ENCODE peak calls at places on chromosomes 7 and 10, in eight cellular contexts. One of them, this sample, is unnamed.

GRCh38 chr10:86291616-86292340 is 74.8 kb downstream of the GRID1 start:
- DNase-seq in stomach: peak; percentile 17
- DNase-seq in upper lobe of left lung: peak; percentile 15
- DNase-seq in NB4: peak; percentile 31
- DNase-seq in transverse colon: no peak
- DNase-seq in H1: no peak
- DNase-seq in Peyer's patch: peak; percentile 28
- DNase-seq in sigmoid colon: peak; percentile 33
- DNase-seq in this sample: no peak

GRCh38 chr10:33258951-33259350 is 75.5 kb downstream of the NRP1 start:
- DNase-seq in stomach: no peak
- DNase-seq in upper lobe of left lung: no peak
- DNase-seq in NB4: no peak
- DNase-seq in transverse colon: no peak
- DNase-seq in H1: no peak
- DNase-seq in Peyer's patch: no peak
- DNase-seq in sigmoid colon: no peak
- DNase-seq in this sample: no peak

GRCh38 chr7:46649896-46650295 is 728.8 kb upstream of the IGFBP3 start:
- DNase-seq in stomach: no peak
- DNase-seq in upper lobe of left lung: no peak
- DNase-seq in NB4: no peak
- DNase-seq in transverse colon: no peak
- DNase-seq in H1: no peak
- DNase-seq in Peyer's patch: no peak
- DNase-seq in sigmoid colon: no peak
- DNase-seq in this sample: no peak

GRCh38 chr7:17207220-17207619 is 91.2 kb upstream of the AHR start:
- DNase-seq in stomach: no peak
- DNase-seq in upper lobe of left lung: no peak
- DNase-seq in NB4: no peak
- DNase-seq in transverse colon: no peak
- DNase-seq in H1: no peak
- DNase-seq in Peyer's patch: no peak
- DNase-seq in sigmoid colon: no peak
- DNase-seq in this sample: peak; percentile 54

GRCh38 chr10:101120884-101121660 is 10.0 kb upstream of the TLX1 start:
- DNase-seq in stomach: peak; percentile 51
- DNase-seq in upper lobe of left lung: no peak
- DNase-seq in NB4: peak; percentile 48
- DNase-seq in transverse colon: peak; percentile 74
- DNase-seq in H1: no peak
- DNase-seq in Peyer's patch: peak; percentile 85
- DNase-seq in sigmoid colon: no peak
- DNase-seq in this sample: no peak

GRCh38 chr7:126715076-126715475 is 537.7 kb downstream of the GRM8 start:
- DNase-seq in stomach: no peak
- DNase-seq in upper lobe of left lung: no peak
- DNase-seq in NB4: no peak
- DNase-seq in transverse colon: no peak
- DNase-seq in H1: no peak
- DNase-seq in Peyer's patch: no peak
- DNase-seq in sigmoid colon: no peak
- DNase-seq in this sample: no peak

GRCh38 chr7:79921976-79922375 is 212.7 kb upstream of the GNAI1 start:
- DNase-seq in stomach: no peak
- DNase-seq in upper lobe of left lung: no peak
- DNase-seq in NB4: no peak
- DNase-seq in transverse colon: no peak
- DNase-seq in H1: no peak
- DNase-seq in Peyer's patch: no peak
- DNase-seq in sigmoid colon: no peak
- DNase-seq in this sample: no peak

GRCh38 chr7:130515315-130516047 is 23.6 kb downstream of the MEST start:
- DNase-seq in stomach: no peak
- DNase-seq in upper lobe of left lung: no peak
- DNase-seq in NB4: no peak
- DNase-seq in transverse colon: no peak
- DNase-seq in H1: no peak
- DNase-seq in Peyer's patch: no peak
- DNase-seq in sigmoid colon: no peak
- DNase-seq in this sample: no peak

GRCh38 chr10:122490268-122490667 is 28.9 kb downstream of the HTRA1 start:
- DNase-seq in stomach: no peak
- DNase-seq in upper lobe of left lung: no peak
- DNase-seq in NB4: no peak
- DNase-seq in transverse colon: no peak
- DNase-seq in H1: no peak
- DNase-seq in Peyer's patch: no peak
- DNase-seq in sigmoid colon: no peak
- DNase-seq in this sample: no peak

GRCh38 chr7:34057956-34058355 is 152.6 kb downstream of the BMPER start:
- DNase-seq in stomach: no peak
- DNase-seq in upper lobe of left lung: no peak
- DNase-seq in NB4: no peak
- DNase-seq in transverse colon: no peak
- DNase-seq in H1: no peak
- DNase-seq in Peyer's patch: no peak
- DNase-seq in sigmoid colon: no peak
- DNase-seq in this sample: no peak

GRCh38 chr10:67697646-67698245 is 1.8 kb upstream of the CTNNA3 start:
- DNase-seq in stomach: no peak
- DNase-seq in upper lobe of left lung: no peak
- DNase-seq in NB4: peak; percentile 54
- DNase-seq in transverse colon: no peak
- DNase-seq in H1: no peak
- DNase-seq in Peyer's patch: no peak
- DNase-seq in sigmoid colon: no peak
- DNase-seq in this sample: peak; percentile 52

GRCh38 chr7:134454277-134454676 is 4.6 kb downstream of the AKR1B1 start:
- DNase-seq in stomach: no peak
- DNase-seq in upper lobe of left lung: no peak
- DNase-seq in NB4: peak; percentile 61
- DNase-seq in transverse colon: no peak
- DNase-seq in H1: no peak
- DNase-seq in Peyer's patch: no peak
- DNase-seq in sigmoid colon: no peak
- DNase-seq in this sample: no peak
- TF ChIP-seq POLR2A in stomach: no peak
- TF ChIP-seq POLR2A in upper lobe of left lung: no peak
- TF ChIP-seq POLR2A in NB4: no peak
- TF ChIP-seq POLR2A in transverse colon: no peak
- TF ChIP-seq POLR2A in H1: no peak
- TF ChIP-seq POLR2A in Peyer's patch: no peak
- TF ChIP-seq POLR2A in sigmoid colon: no peak
- TF ChIP-seq POLR2A in this sample: no peak

GRCh38 chr7:100642534-100642907 is 1.2 kb upstream of the TFR2 start:
- DNase-seq in stomach: peak; percentile 38
- DNase-seq in upper lobe of left lung: no peak
- DNase-seq in NB4: no peak
- DNase-seq in transverse colon: peak; percentile 58
- DNase-seq in H1: peak; percentile 31
- DNase-seq in Peyer's patch: peak; percentile 73
- DNase-seq in sigmoid colon: no peak
- DNase-seq in this sample: peak; percentile 89

GRCh38 chr7:100641463-100641859 is at the start of gene TFR2:
- DNase-seq in stomach: no peak
- DNase-seq in upper lobe of left lung: no peak
- DNase-seq in NB4: no peak
- DNase-seq in transverse colon: no peak
- DNase-seq in H1: no peak
- DNase-seq in Peyer's patch: no peak
- DNase-seq in sigmoid colon: no peak
- DNase-seq in this sample: peak; percentile 99

GRCh38 chr7:100641860-100642533 is 645 bp upstream of the TFR2 start:
- DNase-seq in stomach: no peak
- DNase-seq in upper lobe of left lung: no peak
- DNase-seq in NB4: no peak
- DNase-seq in transverse colon: no peak
- DNase-seq in H1: no peak
- DNase-seq in Peyer's patch: no peak
- DNase-seq in sigmoid colon: no peak
- DNase-seq in this sample: peak; percentile 84

GRCh38 chr7:100639995-100640394 is 1.4 kb downstream of the TFR2 start:
- DNase-seq in stomach: no peak
- DNase-seq in upper lobe of left lung: no peak
- DNase-seq in NB4: no peak
- DNase-seq in transverse colon: no peak
- DNase-seq in H1: no peak
- DNase-seq in Peyer's patch: no peak
- DNase-seq in sigmoid colon: no peak
- DNase-seq in this sample: no peak

GRCh38 chr7:100640438-100641410 is 628 bp downstream of the TFR2 start:
- DNase-seq in stomach: no peak
- DNase-seq in upper lobe of left lung: no peak
- DNase-seq in NB4: no peak
- DNase-seq in transverse colon: no peak
- DNase-seq in H1: no peak
- DNase-seq in Peyer's patch: no peak
- DNase-seq in sigmoid colon: no peak
- DNase-seq in this sample: peak; percentile 84
- TF ChIP-seq POLR2A in stomach: no peak
- TF ChIP-seq POLR2A in upper lobe of left lung: no peak
- TF ChIP-seq POLR2A in NB4: no peak
- TF ChIP-seq POLR2A in transverse colon: no peak
- TF ChIP-seq POLR2A in H1: no peak
- TF ChIP-seq POLR2A in Peyer's patch: no peak
- TF ChIP-seq POLR2A in sigmoid colon: no peak
- TF ChIP-seq POLR2A in this sample: peak; percentile 57

GRCh38 chr7:44112231-44112996 is 8.3 kb downstream of the AEBP1 start:
- DNase-seq in stomach: no peak
- DNase-seq in upper lobe of left lung: no peak
- DNase-seq in NB4: no peak
- DNase-seq in transverse colon: no peak
- DNase-seq in H1: no peak
- DNase-seq in Peyer's patch: no peak
- DNase-seq in sigmoid colon: peak; percentile 71
- DNase-seq in this sample: no peak
- TF ChIP-seq POLR2A in stomach: no peak
- TF ChIP-seq POLR2A in upper lobe of left lung: no peak
- TF ChIP-seq POLR2A in NB4: peak; percentile 22
- TF ChIP-seq POLR2A in transverse colon: no peak
- TF ChIP-seq POLR2A in H1: no peak
- TF ChIP-seq POLR2A in Peyer's patch: no peak
- TF ChIP-seq POLR2A in sigmoid colon: no peak
- TF ChIP-seq POLR2A in this sample: peak; percentile 21

DNA sequence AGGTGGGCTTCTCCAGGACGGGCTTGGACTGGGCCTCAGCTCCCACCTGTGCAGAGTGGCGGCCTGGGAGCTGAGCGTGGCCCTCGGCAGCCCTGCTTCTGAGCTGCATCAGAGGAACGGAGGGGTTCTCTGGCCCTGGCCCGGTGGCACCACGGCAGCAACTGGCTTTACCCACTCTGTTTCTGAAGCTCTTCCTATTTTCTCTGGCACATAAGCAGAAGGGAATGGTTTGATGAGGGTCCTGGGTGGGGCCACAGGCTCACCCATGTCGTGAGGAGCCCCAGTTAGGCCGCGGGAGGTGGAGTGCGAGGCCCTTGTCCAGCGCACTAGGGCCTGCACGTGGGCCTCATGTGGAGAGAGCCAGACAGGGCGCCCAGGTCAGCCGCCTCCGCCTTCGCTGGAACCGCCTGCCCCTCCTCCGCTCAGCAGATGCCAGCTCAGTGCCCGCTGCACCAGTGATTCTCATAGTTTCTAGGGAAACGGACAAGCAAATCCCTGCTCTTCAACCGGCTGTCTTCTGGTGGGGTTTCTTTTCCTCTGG is 284.0 kb downstream of the CELF2 start:
- DNase-seq in stomach: no peak
- DNase-seq in upper lobe of left lung: no peak
- DNase-seq in NB4: no peak
- DNase-seq in transverse colon: no peak
- DNase-seq in H1: no peak
- DNase-seq in Peyer's patch: no peak
- DNase-seq in sigmoid colon: peak; percentile 60
- DNase-seq in this sample: no peak
- TF ChIP-seq POLR2A in stomach: no peak
- TF ChIP-seq POLR2A in upper lobe of left lung: no peak
- TF ChIP-seq POLR2A in NB4: no peak
- TF ChIP-seq POLR2A in transverse colon: no peak
- TF ChIP-seq POLR2A in H1: no peak
- TF ChIP-seq POLR2A in Peyer's patch: no peak
- TF ChIP-seq POLR2A in sigmoid colon: no peak
- TF ChIP-seq POLR2A in this sample: no peak

GRCh38 chr10:104268691-104269645 is at the start of gene GSTO2:
- DNase-seq in stomach: peak; percentile 99
- DNase-seq in upper lobe of left lung: peak; percentile 100
- DNase-seq in NB4: peak; percentile 100
- DNase-seq in transverse colon: peak; percentile 99
- DNase-seq in H1: peak; percentile 97
- DNase-seq in Peyer's patch: peak; percentile 99
- DNase-seq in sigmoid colon: peak; percentile 100
- DNase-seq in this sample: peak; percentile 99
- TF ChIP-seq POLR2A in stomach: no peak
- TF ChIP-seq POLR2A in upper lobe of left lung: peak; percentile 80
- TF ChIP-seq POLR2A in NB4: peak; percentile 94
- TF ChIP-seq POLR2A in transverse colon: peak; percentile 86
- TF ChIP-seq POLR2A in H1: peak; percentile 97
- TF ChIP-seq POLR2A in Peyer's patch: no peak
- TF ChIP-seq POLR2A in sigmoid colon: peak; percentile 71
- TF ChIP-seq POLR2A in this sample: peak; percentile 96

GRCh38 chr7:128867842-128868623 is 5.4 kb downstream of the ATP6V1F start:
- DNase-seq in stomach: peak; percentile 45
- DNase-seq in upper lobe of left lung: no peak
- DNase-seq in NB4: no peak
- DNase-seq in transverse colon: peak; percentile 33
- DNase-seq in H1: no peak
- DNase-seq in Peyer's patch: peak; percentile 61
- DNase-seq in sigmoid colon: no peak
- DNase-seq in this sample: no peak
- TF ChIP-seq POLR2A in stomach: no peak
- TF ChIP-seq POLR2A in upper lobe of left lung: no peak
- TF ChIP-seq POLR2A in NB4: no peak
- TF ChIP-seq POLR2A in transverse colon: peak; percentile 8
- TF ChIP-seq POLR2A in H1: no peak
- TF ChIP-seq POLR2A in Peyer's patch: no peak
- TF ChIP-seq POLR2A in sigmoid colon: no peak
- TF ChIP-seq POLR2A in this sample: no peak

This sample was measured in erythroblast.